ENCODE peak calls at places on chromosomes 2 and 18, in six cellular contexts. B, O, P, I, A and D are unnamed samples.

GRCh38 chr2:105545731-105546622 is 147.1 kb upstream of the FHL2 start:
- DNase-seq in B (peak; percentile 52), I (peak; percentile 44), O (peak; percentile 68), P (peak; percentile 76), A (peak; percentile 43), D (peak; percentile 90)

GRCh38 chr2:218282173-218282991 is 9.9 kb downstream of the TMBIM1 start:
- DNase-seq in O (no peak), A (no peak), I (peak; percentile 71), B (no peak), P (no peak), D (no peak)

GRCh38 chr2:60707750-60708371 is 48.2 kb upstream of the PAPOLG start:
- DNase-seq in O (peak; percentile 47), I (no peak), B (no peak), P (no peak), A (no peak), D (no peak)

GRCh38 chr2:29966256-29966655 is 44.9 kb upstream of the ALK start:
- DNase-seq in O (no peak), B (no peak), P (no peak), A (no peak), I (no peak), D (no peak)

GRCh38 chr2:66781804-66782203 is 346.9 kb downstream of the MEIS1 start:
- DNase-seq in B (no peak), I (no peak), A (no peak), P (no peak), O (no peak), D (no peak)

GRCh38 chr18:54767094-54767493 is 61.2 kb upstream of the RAB27B start:
- DNase-seq in B (no peak), I (no peak), P (no peak), A (no peak), O (peak; percentile 20), D (no peak)

GRCh38 chr2:20422679-20423271 is 24.1 kb upstream of the RHOB start:
- DNase-seq in I (no peak), A (no peak), B (peak; percentile 39), P (peak; percentile 25), O (peak; percentile 39), D (no peak)

GRCh38 chr2:10712186-10712809 is 9.1 kb upstream of the ATP6V1C2 start:
- DNase-seq in A (no peak), I (no peak), O (no peak), P (no peak), B (no peak), D (no peak)

GRCh38 chr2:222753251-222753824 is 81.9 kb downstream of the MOGAT1 start:
- DNase-seq in P (no peak), A (no peak), O (no peak), B (no peak), I (peak; percentile 39), D (no peak)

GRCh38 chr2:144406111-144406788 is 113.7 kb downstream of the ZEB2 start:
- DNase-seq in I (no peak), P (no peak), O (no peak), A (no peak), B (no peak), D (no peak)

GRCh38 chr2:182361477-182361876 is 65.4 kb downstream of the PDE1A start:
- DNase-seq in B (no peak), I (no peak), O (no peak), P (no peak), A (no peak), D (no peak)

GRCh38 chr2:170396799-170397459 is 219.0 kb downstream of the MYO3B start:
- DNase-seq in A (no peak), O (peak; percentile 19), I (no peak), P (no peak), B (no peak), D (no peak)

GRCh38 chr2:10245021-10245420 is 57.7 kb upstream of the HPCAL1 start:
- DNase-seq in A (no peak), O (no peak), I (no peak), B (no peak), P (no peak), D (no peak)

GRCh38 chr2:170122883-170123547 is 54.9 kb upstream of the MYO3B start:
- DNase-seq in P (no peak), A (no peak), B (no peak), I (no peak), O (peak; percentile 42), D (no peak)

GRCh38 chr2:46082531-46083485 is 214.4 kb upstream of the EPAS1 start:
- DNase-seq in O (no peak), B (no peak), A (no peak), P (peak; percentile 23), I (no peak), D (no peak)

GRCh38 chr2:18891598-18892345 is 302.4 kb upstream of the NT5C1B start:
- DNase-seq in O (no peak), I (no peak), B (no peak), P (no peak), A (no peak), D (no peak)

GRCh38 chr18:50863840-50864239 is 15.1 kb upstream of the ME2 start:
- DNase-seq in O (no peak), A (no peak), P (no peak), B (no peak), I (no peak), D (no peak)

GRCh38 chr18:24368749-24369148 is 28.9 kb downstream of the OSBPL1A start:
- DNase-seq in P (no peak), I (no peak), B (no peak), O (no peak), A (no peak), D (no peak)

GRCh38 chr2:55223958-55224760 is 7.9 kb downstream of the CLHC1 start:
- DNase-seq in A (no peak), I (no peak), O (no peak), B (no peak), P (no peak), D (no peak)

GRCh38 chr18:80253871-80254492 is 6.7 kb upstream of the PARD6G start:
- DNase-seq in O (peak; percentile 23), B (no peak), A (no peak), P (no peak), I (no peak), D (no peak)

GRCh38 chr2:20525041-20526035 is 78.5 kb downstream of the RHOB start:
- DNase-seq in A (peak; percentile 63), O (peak; percentile 55), I (no peak), B (peak; percentile 67), P (peak; percentile 21), D (no peak)

GRCh38 chr2:85924522-85924921 is 35.7 kb upstream of the ST3GAL5 start:
- DNase-seq in A (peak; percentile 50), P (peak; percentile 34), O (peak; percentile 43), I (peak; percentile 48), B (peak; percentile 72), D (no peak)

GRCh38 chr2:220078439-220078838 is 451.0 kb downstream of the SLC4A3 start:
- DNase-seq in A (no peak), P (no peak), I (no peak), O (no peak), B (no peak), D (no peak)

GRCh38 chr2:37569986-37570688 is 101.3 kb downstream of the CDC42EP3 start:
- DNase-seq in O (no peak), P (no peak), B (no peak), I (no peak), A (no peak), D (no peak)

GRCh38 chr2:196112408-196113039 is 43.9 kb upstream of the DNAH7 start:
- DNase-seq in O (peak; percentile 29), A (no peak), P (no peak), I (no peak), B (no peak), D (no peak)

GRCh38 chr2:189629553-189630453 is 31.5 kb upstream of the ASNSD1 start:
- DNase-seq in I (no peak), O (no peak), A (no peak), B (no peak), P (no peak), D (no peak)

GRCh38 chr18:46073474-46074331 is 1.6 kb upstream of the PSTPIP2 start:
- DNase-seq in I (peak; percentile 63), A (no peak), O (peak; percentile 55), P (peak; percentile 39), B (peak; percentile 44), D (peak; percentile 93)
- TF ChIP-seq POLR2A in I (no peak), A (no peak), O (no peak), P (no peak), B (no peak), D (no peak)

GRCh38 chr2:3388412-3388738 is 8.9 kb downstream of the TRAPPC12 start:
- DNase-seq in A (no peak), P (no peak), I (no peak), B (no peak), O (no peak), D (no peak)

GRCh38 chr2:3389193-3389592 is 9.7 kb downstream of the TRAPPC12 start:
- DNase-seq in A (no peak), B (no peak), O (no peak), P (no peak), I (no peak), D (peak; percentile 45)

GRCh38 chr2:3386448-3386958 is 7.0 kb downstream of the TRAPPC12 start:
- DNase-seq in A (no peak), O (no peak), I (no peak), P (no peak), B (no peak), D (no peak)

GRCh38 chr2:3387011-3387410 is 7.5 kb downstream of the TRAPPC12 start:
- DNase-seq in O (no peak), B (no peak), A (no peak), P (no peak), I (no peak), D (no peak)

GRCh38 chr2:3387644-3388411 is 8.3 kb downstream of the TRAPPC12 start:
- DNase-seq in B (no peak), P (no peak), A (no peak), O (no peak), I (no peak), D (peak; percentile 55)
- TF ChIP-seq POLR2A in B (no peak), P (no peak), A (no peak), O (no peak), I (no peak), D (no peak)

GRCh38 chr2:228018311-228018710 is 146.9 kb downstream of the DAW1 start:
- DNase-seq in B (no peak), I (no peak), O (no peak), P (no peak), A (no peak), D (no peak)

GRCh38 chr2:228017784-228018183 is 146.4 kb downstream of the DAW1 start:
- DNase-seq in B (no peak), O (no peak), I (no peak), A (no peak), P (no peak), D (no peak)

GRCh38 chr2:228015741-228016140 is 144.3 kb downstream of the DAW1 start:
- DNase-seq in O (no peak), I (no peak), A (no peak), B (no peak), P (no peak), D (no peak)

DNA sequence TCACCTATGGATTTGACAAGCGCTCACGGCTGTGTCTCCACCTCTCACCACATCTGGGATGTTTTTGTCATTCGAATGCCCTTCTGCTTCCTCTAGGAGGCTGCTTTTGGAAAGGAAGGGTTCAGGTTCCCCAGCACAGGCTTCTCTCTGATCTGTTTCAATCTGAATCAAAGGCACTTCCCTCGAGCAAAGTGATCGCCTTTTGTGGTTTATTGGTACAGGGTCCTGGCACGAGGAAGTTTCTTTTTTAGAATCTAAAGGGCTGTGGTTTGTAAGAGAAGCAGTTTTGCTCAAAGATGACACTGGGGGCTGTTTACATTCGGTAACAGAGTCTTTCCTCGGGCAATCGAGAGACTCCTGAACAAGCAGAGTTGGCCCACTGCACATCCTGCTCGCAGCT is 145.0 kb downstream of the DAW1 start:
- DNase-seq in I (no peak), B (no peak), P (no peak), A (no peak), O (no peak), D (no peak)
- TF ChIP-seq POLR2A in I (no peak), B (no peak), P (no peak), A (no peak), O (no peak), D (no peak)

GRCh38 chr2:234674781-234675201 is 177.9 kb upstream of the ARL4C start:
- DNase-seq in I (no peak), A (no peak), P (no peak), O (peak; percentile 28), B (no peak), D (peak; percentile 14)
- TF ChIP-seq POLR2A in I (no peak), A (no peak), P (no peak), O (no peak), B (no peak), D (no peak)